ENCODE peak calls at places on chromosomes 12 and 14, in five cellular contexts. One of them, this sample, is unnamed.

GRCh38 chr12:27818421-27818918 is 38.4 kb upstream of the MANSC4 start:
- DNase-seq in nucleus accumbens: no peak
- DNase-seq in HTR-8/SVneo: no peak
- DNase-seq in GM12865: no peak
- DNase-seq in NCI-H774: peak
- DNase-seq in this sample: no peak

GRCh38 chr12:47282206-47282605 is 202.4 kb upstream of the AMIGO2 start:
- DNase-seq in nucleus accumbens: no peak
- DNase-seq in HTR-8/SVneo: no peak
- DNase-seq in GM12865: no peak
- DNase-seq in NCI-H774: no peak
- DNase-seq in this sample: no peak

GRCh38 chr14:68278568-68279436 is 459.2 kb downstream of the RAD51B start:
- DNase-seq in nucleus accumbens: no peak
- DNase-seq in HTR-8/SVneo: peak
- DNase-seq in GM12865: peak
- DNase-seq in NCI-H774: no peak
- DNase-seq in this sample: no peak

GRCh38 chr12:132185698-132186097 is 41.4 kb downstream of the NOC4L start:
- DNase-seq in nucleus accumbens: no peak
- DNase-seq in HTR-8/SVneo: no peak
- DNase-seq in GM12865: no peak
- DNase-seq in NCI-H774: no peak
- DNase-seq in this sample: no peak

GRCh38 chr12:9221476-9221875 is 13.3 kb upstream of the PZP start:
- DNase-seq in nucleus accumbens: no peak
- DNase-seq in HTR-8/SVneo: no peak
- DNase-seq in GM12865: no peak
- DNase-seq in NCI-H774: no peak
- DNase-seq in this sample: no peak

GRCh38 chr14:58816416-58817115 is 178.8 kb downstream of the DACT1 start:
- DNase-seq in nucleus accumbens: no peak
- DNase-seq in HTR-8/SVneo: no peak
- DNase-seq in GM12865: no peak
- DNase-seq in NCI-H774: no peak
- DNase-seq in this sample: no peak

GRCh38 chr14:62064741-62065323 is 302.6 kb downstream of the SNAPC1 start:
- DNase-seq in nucleus accumbens: no peak
- DNase-seq in HTR-8/SVneo: no peak
- DNase-seq in GM12865: no peak
- DNase-seq in NCI-H774: no peak
- DNase-seq in this sample: no peak

GRCh38 chr12:88310069-88310468 is 168.0 kb downstream of the TMTC3 start:
- DNase-seq in nucleus accumbens: no peak
- DNase-seq in HTR-8/SVneo: no peak
- DNase-seq in GM12865: no peak
- DNase-seq in NCI-H774: no peak
- DNase-seq in this sample: no peak

GRCh38 chr14:37034410-37035285 is 137.8 kb downstream of the SLC25A21 start:
- DNase-seq in nucleus accumbens: no peak
- DNase-seq in HTR-8/SVneo: no peak
- DNase-seq in GM12865: peak
- DNase-seq in NCI-H774: no peak
- DNase-seq in this sample: no peak

GRCh38 chr14:92926180-92926845 is 3.4 kb downstream of the CHGA start:
- DNase-seq in nucleus accumbens: no peak
- DNase-seq in HTR-8/SVneo: no peak
- DNase-seq in GM12865: no peak
- DNase-seq in NCI-H774: no peak
- DNase-seq in this sample: no peak

GRCh38 chr12:131857908-131858850 is 30.0 kb downstream of the MMP17 start:
- DNase-seq in nucleus accumbens: no peak
- DNase-seq in HTR-8/SVneo: no peak
- DNase-seq in GM12865: no peak
- DNase-seq in NCI-H774: no peak
- DNase-seq in this sample: no peak

GRCh38 chr12:116959845-116960514 is 49.2 kb downstream of the FBXW8 start:
- DNase-seq in nucleus accumbens: no peak
- DNase-seq in HTR-8/SVneo: no peak
- DNase-seq in GM12865: peak
- DNase-seq in NCI-H774: no peak
- DNase-seq in this sample: no peak

GRCh38 chr12:115222220-115222619 is 538.2 kb upstream of the TBX3 start:
- DNase-seq in nucleus accumbens: no peak
- DNase-seq in HTR-8/SVneo: no peak
- DNase-seq in GM12865: no peak
- DNase-seq in NCI-H774: no peak
- DNase-seq in this sample: no peak

GRCh38 chr12:121026274-121027045 is 10.2 kb upstream of the C12orf43 start:
- DNase-seq in nucleus accumbens: no peak
- DNase-seq in HTR-8/SVneo: no peak
- DNase-seq in GM12865: no peak
- DNase-seq in NCI-H774: no peak
- DNase-seq in this sample: no peak

GRCh38 chr14:69346710-69347109 is 51.4 kb downstream of the ERH start:
- DNase-seq in nucleus accumbens: no peak
- DNase-seq in HTR-8/SVneo: peak
- DNase-seq in GM12865: no peak
- DNase-seq in NCI-H774: no peak
- DNase-seq in this sample: no peak

GRCh38 chr14:94052662-94053061 is 26.5 kb downstream of the OTUB2 start:
- DNase-seq in nucleus accumbens: no peak
- DNase-seq in HTR-8/SVneo: no peak
- DNase-seq in GM12865: no peak
- DNase-seq in NCI-H774: no peak
- DNase-seq in this sample: no peak